ENCODE peak calls at places on chromosome 19, in five cellular contexts. One of them, this sample, is unnamed.

GRCh38 chr19:1923319-1923718 is 17.7 kb upstream of the CSNK1G2 start:
- DNase-seq in ascending aorta: no peak
- DNase-seq in GM12878: no peak
- DNase-seq in epithelial cell of esophagus: no peak
- DNase-seq in heart right ventricle: no peak
- DNase-seq in this sample: no peak

GRCh38 chr19:51689751-51690358 is 3.3 kb upstream of the SPACA6 start:
- DNase-seq in ascending aorta: no peak
- DNase-seq in GM12878: no peak
- DNase-seq in epithelial cell of esophagus: peak; percentile 14
- DNase-seq in heart right ventricle: peak; percentile 63
- DNase-seq in this sample: no peak

GRCh38 chr19:1384478-1385110 is 887 bp downstream of the NDUFS7 start:
- DNase-seq in ascending aorta: no peak
- DNase-seq in GM12878: no peak
- DNase-seq in epithelial cell of esophagus: no peak
- DNase-seq in heart right ventricle: no peak
- DNase-seq in this sample: no peak

GRCh38 chr19:293436-294110 is 2.4 kb upstream of the PLPP2 start:
- DNase-seq in ascending aorta: no peak
- DNase-seq in GM12878: no peak
- DNase-seq in epithelial cell of esophagus: no peak
- DNase-seq in heart right ventricle: no peak
- DNase-seq in this sample: no peak

GRCh38 chr19:44846455-44847143 is 502 bp downstream of the NECTIN2 start:
- DNase-seq in ascending aorta: no peak
- DNase-seq in GM12878: no peak
- DNase-seq in epithelial cell of esophagus: peak; percentile 12
- DNase-seq in heart right ventricle: no peak
- DNase-seq in this sample: no peak

GRCh38 chr19:31270897-31271568 is 78.2 kb downstream of the TSHZ3 start:
- DNase-seq in ascending aorta: no peak
- DNase-seq in GM12878: no peak
- DNase-seq in epithelial cell of esophagus: no peak
- DNase-seq in heart right ventricle: no peak
- DNase-seq in this sample: no peak

GRCh38 chr19:38554676-38555141 is 63.0 kb downstream of the MAP4K1 start:
- DNase-seq in ascending aorta: no peak
- DNase-seq in GM12878: peak; percentile 40
- DNase-seq in epithelial cell of esophagus: no peak
- DNase-seq in heart right ventricle: no peak
- DNase-seq in this sample: no peak

GRCh38 chr19:57056972-57057371 is 62.8 kb upstream of the USP29 start:
- DNase-seq in ascending aorta: no peak
- DNase-seq in GM12878: no peak
- DNase-seq in epithelial cell of esophagus: no peak
- DNase-seq in heart right ventricle: peak; percentile 27
- DNase-seq in this sample: no peak

GRCh38 chr19:6866646-6867255 is 20.6 kb upstream of the ADGRE1 start:
- DNase-seq in ascending aorta: no peak
- DNase-seq in GM12878: no peak
- DNase-seq in epithelial cell of esophagus: no peak
- DNase-seq in heart right ventricle: no peak
- DNase-seq in this sample: no peak

GRCh38 chr19:53355739-53356138 is 9.8 kb upstream of the ZNF525 start:
- DNase-seq in ascending aorta: no peak
- DNase-seq in GM12878: no peak
- DNase-seq in epithelial cell of esophagus: no peak
- DNase-seq in heart right ventricle: no peak
- DNase-seq in this sample: no peak

GRCh38 chr19:17281391-17282304 is at the start of gene ANKLE1:
- DNase-seq in ascending aorta: no peak
- DNase-seq in GM12878: peak; percentile 32
- DNase-seq in epithelial cell of esophagus: no peak
- DNase-seq in heart right ventricle: peak; percentile 29
- DNase-seq in this sample: no peak

GRCh38 chr19:10670187-10670586 is 16.0 kb downstream of the ILF3 start:
- DNase-seq in ascending aorta: no peak
- DNase-seq in GM12878: no peak
- DNase-seq in epithelial cell of esophagus: no peak
- DNase-seq in heart right ventricle: no peak
- DNase-seq in this sample: no peak

GRCh38 chr19:49441210-49441959 is at the start of gene SLC17A7:
- DNase-seq in ascending aorta: no peak
- DNase-seq in GM12878: no peak
- DNase-seq in epithelial cell of esophagus: no peak
- DNase-seq in heart right ventricle: peak; percentile 61
- DNase-seq in this sample: no peak

GRCh38 chr19:14775855-14776254 is 2.5 kb downstream of the ADGRE2 start:
- DNase-seq in ascending aorta: no peak
- DNase-seq in GM12878: no peak
- DNase-seq in epithelial cell of esophagus: no peak
- DNase-seq in heart right ventricle: peak; percentile 24
- DNase-seq in this sample: no peak

GRCh38 chr19:19120308-19121156 is 17.7 kb downstream of the TMEM161A start:
- DNase-seq in ascending aorta: no peak
- DNase-seq in GM12878: no peak
- DNase-seq in epithelial cell of esophagus: peak; percentile 65
- DNase-seq in heart right ventricle: peak; percentile 48
- DNase-seq in this sample: no peak
- H3K4me3 ChIP-seq in ascending aorta: no peak overlapping the region
- H3K4me3 ChIP-seq in GM12878: no peak overlapping the region
- H3K4me3 ChIP-seq in epithelial cell of esophagus: no peak overlapping the region
- H3K4me3 ChIP-seq in heart right ventricle: no peak overlapping the region
- H3K4me3 ChIP-seq in this sample: no peak overlapping the region

GRCh38 chr19:18875726-18876125 is 20.2 kb downstream of the CERS1 start:
- DNase-seq in ascending aorta: no peak
- DNase-seq in GM12878: no peak
- DNase-seq in epithelial cell of esophagus: no peak
- DNase-seq in heart right ventricle: no peak
- DNase-seq in this sample: no peak
- TF ChIP-seq CTCF in ascending aorta: no peak
- TF ChIP-seq CTCF in GM12878: no peak
- TF ChIP-seq CTCF in epithelial cell of esophagus: no peak
- TF ChIP-seq CTCF in heart right ventricle: no peak
- TF ChIP-seq CTCF in this sample: no peak

DNA sequence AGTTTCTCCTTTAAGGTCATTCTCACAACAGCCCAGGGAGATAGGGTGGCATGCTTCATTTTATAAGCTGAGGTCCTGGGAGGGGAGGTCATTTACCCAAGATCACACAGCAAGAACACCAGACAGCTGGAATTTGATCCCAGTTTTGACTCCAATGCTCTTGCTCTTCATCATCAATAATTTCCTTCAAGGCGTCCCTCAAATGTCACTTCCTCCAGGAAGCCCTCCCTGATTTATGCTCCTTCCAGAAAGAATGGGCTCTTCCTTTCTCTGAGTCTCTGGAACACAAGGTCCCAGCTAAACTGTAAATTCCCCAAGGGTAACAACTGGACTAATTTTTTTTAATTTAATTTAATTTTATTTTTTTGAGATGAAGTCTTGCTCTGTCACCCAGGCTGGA is 4.7 kb upstream of the DHX34 start:
- DNase-seq in ascending aorta: no peak
- DNase-seq in GM12878: no peak
- DNase-seq in epithelial cell of esophagus: no peak
- DNase-seq in heart right ventricle: no peak
- DNase-seq in this sample: no peak
- H3K4me3 ChIP-seq in ascending aorta: no peak overlapping the region
- H3K4me3 ChIP-seq in GM12878: no peak overlapping the region
- H3K4me3 ChIP-seq in epithelial cell of esophagus: no peak overlapping the region
- H3K4me3 ChIP-seq in heart right ventricle: no peak overlapping the region
- H3K4me3 ChIP-seq in this sample: no peak overlapping the region

GRCh38 chr19:29118384-29118783 is 94.6 kb downstream of the UQCRFS1 start:
- DNase-seq in ascending aorta: no peak
- DNase-seq in GM12878: no peak
- DNase-seq in epithelial cell of esophagus: no peak
- DNase-seq in heart right ventricle: no peak
- DNase-seq in this sample: no peak

GRCh38 chr19:29119582-29119981 is 93.4 kb downstream of the UQCRFS1 start:
- DNase-seq in ascending aorta: no peak
- DNase-seq in GM12878: no peak
- DNase-seq in epithelial cell of esophagus: no peak
- DNase-seq in heart right ventricle: no peak
- DNase-seq in this sample: no peak

GRCh38 chr19:29122185-29122584 is 90.8 kb downstream of the UQCRFS1 start:
- DNase-seq in ascending aorta: no peak
- DNase-seq in GM12878: no peak
- DNase-seq in epithelial cell of esophagus: no peak
- DNase-seq in heart right ventricle: no peak
- DNase-seq in this sample: no peak

GRCh38 chr19:29120471-29120870 is 92.5 kb downstream of the UQCRFS1 start:
- DNase-seq in ascending aorta: no peak
- DNase-seq in GM12878: no peak
- DNase-seq in epithelial cell of esophagus: no peak
- DNase-seq in heart right ventricle: no peak
- DNase-seq in this sample: no peak

GRCh38 chr19:29121684-29122083 is 91.3 kb downstream of the UQCRFS1 start:
- DNase-seq in ascending aorta: no peak
- DNase-seq in GM12878: no peak
- DNase-seq in epithelial cell of esophagus: no peak
- DNase-seq in heart right ventricle: no peak
- DNase-seq in this sample: no peak
- TF ChIP-seq CTCF in ascending aorta: no peak
- TF ChIP-seq CTCF in GM12878: no peak
- TF ChIP-seq CTCF in epithelial cell of esophagus: no peak
- TF ChIP-seq CTCF in heart right ventricle: peak; percentile 4
- TF ChIP-seq CTCF in this sample: peak; percentile 38

DNA sequence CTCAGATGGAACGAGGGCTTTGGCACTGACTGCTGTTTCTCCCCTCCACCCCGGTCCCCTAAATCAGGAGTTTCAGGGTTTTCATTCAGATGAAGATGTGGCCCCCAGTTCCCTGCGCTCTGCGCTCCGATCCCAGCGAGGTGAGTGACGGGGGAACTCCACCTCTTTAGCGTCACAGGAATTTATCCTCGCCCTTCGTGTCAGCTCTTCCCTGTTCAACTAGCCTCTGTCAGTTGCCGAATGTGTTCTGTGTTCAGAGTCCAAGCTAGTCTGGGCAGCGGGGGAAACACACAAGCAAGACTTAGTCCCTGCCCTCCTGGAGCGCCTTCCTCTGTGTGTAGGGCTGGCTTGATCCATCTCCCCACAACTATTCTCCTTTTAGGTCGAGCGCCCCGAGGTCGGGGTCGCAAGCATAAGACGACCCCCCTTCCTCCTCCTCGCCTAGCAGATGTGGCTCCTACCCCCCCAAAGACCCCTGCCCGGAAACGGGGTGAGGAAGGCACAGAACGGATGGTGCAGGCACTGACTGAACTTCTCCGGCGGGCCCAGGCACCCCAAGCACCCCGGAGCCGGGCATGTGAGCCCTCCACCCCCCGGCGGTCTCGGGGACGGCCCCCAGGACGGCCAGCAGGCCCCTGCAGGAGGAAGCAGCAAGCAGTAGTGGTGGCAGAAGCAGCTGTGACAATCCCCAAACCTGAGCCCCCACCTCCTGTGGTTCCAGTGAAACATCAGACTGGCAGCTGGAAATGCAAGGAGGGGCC is 1.8 kb downstream of the KMT2B start:
- DNase-seq in ascending aorta: no peak
- DNase-seq in GM12878: no peak
- DNase-seq in epithelial cell of esophagus: no peak
- DNase-seq in heart right ventricle: no peak
- DNase-seq in this sample: no peak
- H3K4me3 ChIP-seq in ascending aorta: peak overlapping the region; percentile 95
- H3K4me3 ChIP-seq in GM12878: peak overlapping the region; percentile 97
- H3K4me3 ChIP-seq in epithelial cell of esophagus: peak overlapping the region; percentile 86
- H3K4me3 ChIP-seq in heart right ventricle: peak overlapping the region; percentile 75
- H3K4me3 ChIP-seq in this sample: peak overlapping the region; percentile 80

GRCh38 chr19:12564016-12564664 is 12.9 kb upstream of the ZNF564 start:
- DNase-seq in ascending aorta: peak; percentile 35
- DNase-seq in GM12878: peak; percentile 65
- DNase-seq in epithelial cell of esophagus: peak; percentile 94
- DNase-seq in heart right ventricle: peak; percentile 91
- DNase-seq in this sample: peak; percentile 57
- TF ChIP-seq CTCF in ascending aorta: peak; percentile 84
- TF ChIP-seq CTCF in GM12878: peak; percentile 99
- TF ChIP-seq CTCF in epithelial cell of esophagus: peak; percentile 80
- TF ChIP-seq CTCF in heart right ventricle: peak; percentile 89
- TF ChIP-seq CTCF in this sample: peak; percentile 98

GRCh38 chr19:47421244-47421786 is 2.0 kb upstream of the MEIS3 start:
- DNase-seq in ascending aorta: no peak
- DNase-seq in GM12878: no peak
- DNase-seq in epithelial cell of esophagus: no peak
- DNase-seq in heart right ventricle: no peak
- DNase-seq in this sample: no peak

GRCh38 chr19:47423203-47423882 is 4.0 kb upstream of the MEIS3 start:
- DNase-seq in ascending aorta: no peak
- DNase-seq in GM12878: no peak
- DNase-seq in epithelial cell of esophagus: no peak
- DNase-seq in heart right ventricle: no peak
- DNase-seq in this sample: no peak

GRCh38 chr19:47422417-47423163 is 3.3 kb upstream of the MEIS3 start:
- DNase-seq in ascending aorta: no peak
- DNase-seq in GM12878: no peak
- DNase-seq in epithelial cell of esophagus: no peak
- DNase-seq in heart right ventricle: no peak
- DNase-seq in this sample: no peak

GRCh38 chr19:47419789-47420188 is 462 bp upstream of the MEIS3 start:
- DNase-seq in ascending aorta: no peak
- DNase-seq in GM12878: no peak
- DNase-seq in epithelial cell of esophagus: no peak
- DNase-seq in heart right ventricle: no peak
- DNase-seq in this sample: no peak

GRCh38 chr19:47421844-47422395 is 2.6 kb upstream of the MEIS3 start:
- DNase-seq in ascending aorta: no peak
- DNase-seq in GM12878: no peak
- DNase-seq in epithelial cell of esophagus: no peak
- DNase-seq in heart right ventricle: no peak
- DNase-seq in this sample: no peak
- H3K4me3 ChIP-seq in ascending aorta: no peak overlapping the region
- H3K4me3 ChIP-seq in GM12878: no peak overlapping the region
- H3K4me3 ChIP-seq in epithelial cell of esophagus: no peak overlapping the region
- H3K4me3 ChIP-seq in heart right ventricle: no peak overlapping the region
- H3K4me3 ChIP-seq in this sample: no peak overlapping the region

DNA sequence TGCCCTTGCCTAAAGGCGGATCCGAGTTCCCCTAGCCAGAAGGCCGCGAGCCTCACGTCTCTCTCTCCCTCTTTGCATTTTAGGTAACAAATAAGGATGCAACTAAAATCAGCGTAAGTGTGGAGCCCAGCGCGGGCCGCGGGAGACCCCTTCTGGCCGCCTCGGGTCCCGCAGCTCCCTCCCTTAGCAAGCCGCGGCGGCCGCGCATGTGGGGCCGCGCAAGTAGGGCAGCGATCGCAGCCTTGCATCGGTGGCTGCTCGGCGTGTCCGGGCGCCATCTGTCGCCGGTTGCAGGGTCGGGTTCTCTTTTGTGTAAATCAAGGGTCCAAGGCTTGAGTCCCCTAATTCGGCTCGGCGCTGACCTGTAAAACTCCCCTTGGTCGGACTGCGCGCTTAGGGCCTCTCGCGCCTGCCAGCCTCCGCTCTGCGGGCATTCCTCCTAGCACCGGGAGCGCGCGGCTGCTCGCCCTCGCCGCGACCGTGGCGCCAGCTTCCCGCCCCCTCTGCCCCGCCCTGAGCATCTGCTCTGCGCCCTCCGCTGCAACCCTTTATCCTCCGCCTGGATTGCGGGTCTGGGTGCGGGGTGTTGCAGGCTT is 2.7 kb downstream of the VSTM2B start:
- DNase-seq in ascending aorta: no peak
- DNase-seq in GM12878: peak; percentile 3
- DNase-seq in epithelial cell of esophagus: peak; percentile 50
- DNase-seq in heart right ventricle: peak; percentile 49
- DNase-seq in this sample: peak; percentile 26
- TF ChIP-seq CTCF in ascending aorta: no peak
- TF ChIP-seq CTCF in GM12878: peak; percentile 63
- TF ChIP-seq CTCF in epithelial cell of esophagus: peak; percentile 40
- TF ChIP-seq CTCF in heart right ventricle: peak; percentile 68
- TF ChIP-seq CTCF in this sample: peak; percentile 74

GRCh38 chr19:20612711-20613316 is 47.2 kb upstream of the ZNF737 start:
- DNase-seq in ascending aorta: no peak
- DNase-seq in GM12878: no peak
- DNase-seq in epithelial cell of esophagus: no peak
- DNase-seq in heart right ventricle: no peak
- DNase-seq in this sample: no peak
- H3K4me3 ChIP-seq in ascending aorta: peak overlapping the region; percentile 53
- H3K4me3 ChIP-seq in GM12878: no peak overlapping the region
- H3K4me3 ChIP-seq in epithelial cell of esophagus: no peak overlapping the region
- H3K4me3 ChIP-seq in heart right ventricle: peak overlapping the region; percentile 35
- H3K4me3 ChIP-seq in this sample: peak overlapping the region; percentile 10

This sample was measured in LNCaP clone FGC.